ENCODE peak calls at places on chromosomes 4 and X, in six cellular contexts. C is GM13977, W is DMS79, Z is sigmoid colon, S is ecto neural progenitor cell, J is T-helper 9 cell. N is an unnamed sample.

GRCh38 chrX:40933132-40934078 is 151.8 kb upstream of the USP9X start:
- DNase-seq in W (peak), S (no peak), Z (no peak), C (peak), J (no peak), N (no peak)

GRCh38 chr4:139167774-139168444 is 9.1 kb downstream of the ELF2 start:
- DNase-seq in Z (no peak), J (no peak), W (no peak), S (no peak), C (peak), N (no peak)

GRCh38 chrX:136812286-136812685 is 31.6 kb upstream of the ARHGEF6 start:
- DNase-seq in C (no peak), W (no peak), Z (no peak), J (no peak), S (no peak), N (no peak)

GRCh38 chr4:168877779-168878491 is 132.1 kb downstream of the CBR4 start:
- DNase-seq in Z (no peak), W (no peak), J (no peak), S (peak), C (peak), N (peak)

GRCh38 chr4:104015680-104016079 is 295.9 kb upstream of the TACR3 start:
- DNase-seq in S (no peak), Z (no peak), W (no peak), J (no peak), C (peak), N (no peak)

GRCh38 chrX:34901761-34902160 is 40.8 kb upstream of the FAM47B start:
- DNase-seq in Z (no peak), W (no peak), S (no peak), J (no peak), C (no peak), N (no peak)

GRCh38 chr4:78551420-78552351 is at the start of gene ANXA3:
- DNase-seq in Z (no peak), C (peak), S (peak), W (no peak), J (no peak), N (peak)

GRCh38 chrX:24498181-24498580 is 33.1 kb downstream of the PDK3 start:
- DNase-seq in J (no peak), Z (peak), W (no peak), C (no peak), S (peak), N (no peak)

GRCh38 chrX:39675619-39676018 is 422.1 kb downstream of the BCOR start:
- DNase-seq in W (no peak), S (no peak), J (no peak), Z (peak), C (no peak), N (peak)

GRCh38 chr4:3217771-3218170 is 31.2 kb upstream of the MSANTD1 start:
- DNase-seq in Z (peak), J (no peak), S (no peak), W (no peak), C (no peak), N (peak)

GRCh38 chrX:112654871-112655270 is 24.9 kb downstream of the LHFPL1 start:
- DNase-seq in C (no peak), S (no peak), J (no peak), Z (no peak), W (no peak), N (no peak)

GRCh38 chr4:149980941-149981340 is 97.3 kb upstream of the DCLK2 start:
- DNase-seq in C (peak), Z (peak), J (peak), W (no peak), S (no peak), N (no peak)

GRCh38 chr4:8213121-8213520 is 14.0 kb downstream of the SH3TC1 start:
- DNase-seq in C (no peak), W (no peak), S (no peak), Z (no peak), J (no peak), N (peak)

GRCh38 chrX:68718443-68718820 is 71.0 kb downstream of the STARD8 start:
- DNase-seq in S (no peak), Z (no peak), W (no peak), J (no peak), C (no peak), N (no peak)

GRCh38 chrX:132226169-132226568 is 6.9 kb upstream of the RAP2C start:
- DNase-seq in J (no peak), S (no peak), Z (no peak), C (no peak), W (no peak), N (no peak)

GRCh38 chr4:161987611-161988010 is 176.2 kb downstream of the FSTL5 start:
- DNase-seq in W (no peak), J (no peak), C (no peak), S (no peak), Z (no peak), N (no peak)

GRCh38 chrX:45806410-45807121 is 605.9 kb upstream of the DIPK2B start:
- DNase-seq in Z (no peak), C (peak), S (no peak), W (no peak), J (no peak), N (no peak)

GRCh38 chrX:139702658-139703057 is 5.3 kb downstream of the MCF2 start:
- DNase-seq in Z (no peak), S (no peak), C (no peak), J (no peak), W (no peak), N (no peak)

GRCh38 chr4:76458829-76459228 is 23.8 kb downstream of the SHROOM3 start:
- DNase-seq in J (no peak), W (no peak), C (no peak), Z (no peak), S (peak), N (no peak)

GRCh38 chr4:151895671-151896070 is 134.9 kb upstream of the GATB start:
- DNase-seq in Z (no peak), S (peak), W (no peak), J (no peak), C (no peak), N (no peak)

GRCh38 chr4:41050840-41051775 is 163.2 kb downstream of the APBB2 start:
- DNase-seq in J (no peak), W (no peak), Z (no peak), C (no peak), S (no peak), N (no peak)

GRCh38 chrX:107398115-107398514 is 51.3 kb upstream of the FRMPD3 start:
- DNase-seq in J (no peak), Z (no peak), S (no peak), C (peak), W (no peak), N (no peak)

GRCh38 chr4:127383666-127384065 is 249.1 kb upstream of the INTU start:
- DNase-seq in J (no peak), W (no peak), S (no peak), C (no peak), Z (no peak), N (no peak)

GRCh38 chrX:101803451-101803850 is 128.4 kb downstream of the ZMAT1 start:
- DNase-seq in C (no peak), S (no peak), J (no peak), W (no peak), Z (no peak), N (no peak)

GRCh38 chrX:1727531-1728027 is 112.7 kb downstream of the ASMT start:
- DNase-seq in C (no peak), S (peak), W (no peak), J (no peak), Z (no peak), N (no peak)

GRCh38 chr4:32440391-32440790 is 1720.2 kb downstream of the PCDH7 start:
- DNase-seq in C (no peak), Z (no peak), W (no peak), S (no peak), J (no peak), N (no peak)

GRCh38 chr4:6386091-6386490 is 86.3 kb downstream of the PPP2R2C start:
- DNase-seq in Z (no peak), W (no peak), S (no peak), J (no peak), C (no peak), N (peak)

GRCh38 chrX:3598046-3598605 is 115.3 kb downstream of the PRKX start:
- DNase-seq in W (no peak), S (no peak), Z (no peak), J (no peak), C (no peak), N (no peak)

GRCh38 chrX:134801267-134801666 is 143.0 kb upstream of the PLAC1 start:
- DNase-seq in C (no peak), W (no peak), S (no peak), Z (no peak), J (no peak), N (no peak)

GRCh38 chr4:53861856-53862610 is 202.4 kb downstream of the CHIC2 start:
- DNase-seq in S (no peak), C (no peak), W (no peak), J (no peak), Z (peak), N (no peak)

GRCh38 chr4:38865445-38865844 is 2.2 kb upstream of the FAM114A1 start:
- DNase-seq in W (no peak), C (no peak), S (no peak), J (no peak), Z (no peak), N (no peak)

N was measured in kidney.